ENCODE peak calls at places on chromosomes 11 and 22, in ten cellular contexts. P, E, Q, F, J, Y, O, K, R and V are unnamed samples.

GRCh38 chr11:71930556-71931244 is 1.9 kb downstream of the RNF121 start:
- DNase-seq in E (no peak), O (no peak), Y (peak; percentile 12), Q (no peak), F (no peak), P (no peak), R (no peak), K (no peak), J (no peak), V (no peak)

GRCh38 chr22:20988573-20989322 is 6.7 kb downstream of the LZTR1 start:
- DNase-seq in K (no peak), Q (no peak), R (no peak), O (no peak), E (no peak), F (no peak), P (no peak), J (peak; percentile 39), Y (no peak), V (no peak)

GRCh38 chr22:19568337-19569311 is 44.4 kb upstream of the CLDN5 start:
- DNase-seq in Q (peak; percentile 79), J (no peak), R (no peak), Y (no peak), O (peak; percentile 21), E (no peak), F (no peak), P (peak; percentile 94), K (no peak), V (no peak)

GRCh38 chr11:69343401-69344321 is 49.7 kb downstream of the MYEOV start:
- DNase-seq in J (no peak), F (peak; percentile 44), E (no peak), R (peak; percentile 30), Y (no peak), Q (no peak), K (no peak), P (no peak), O (no peak), V (no peak)

GRCh38 chr22:43884600-43885318 is 7.1 kb downstream of the PNPLA5 start:
- DNase-seq in E (peak; percentile 57), F (peak; percentile 82), K (no peak), O (peak; percentile 19), Y (peak; percentile 92), R (peak; percentile 95), Q (peak; percentile 33), J (peak; percentile 93), P (peak; percentile 24), V (peak; percentile 52)

GRCh38 chr11:3104961-3105790 is 48.0 kb upstream of the CARS1 start:
- DNase-seq in J (no peak), E (peak; percentile 14), R (peak; percentile 38), Q (no peak), P (no peak), Y (no peak), K (no peak), O (no peak), F (peak; percentile 60), V (no peak)

GRCh38 chr22:37276771-37277170 is 5.5 kb upstream of the CYTH4 start:
- DNase-seq in Y (no peak), Q (peak; percentile 29), O (no peak), F (no peak), R (peak; percentile 49), J (no peak), E (no peak), P (peak; percentile 58), K (no peak), V (no peak)

GRCh38 chr22:39592104-39593060 is 21.8 kb downstream of the CACNA1I start:
- DNase-seq in O (no peak), F (no peak), K (no peak), Q (peak; percentile 70), P (peak; percentile 87), Y (no peak), R (peak; percentile 72), J (no peak), E (peak; percentile 40), V (no peak)

GRCh38 chr11:61922539-61922938 is 5.2 kb upstream of the RAB3IL1 start:
- DNase-seq in O (no peak), P (peak; percentile 29), K (peak; percentile 35), Q (peak; percentile 87), Y (no peak), F (no peak), R (peak; percentile 64), J (no peak), E (peak; percentile 36), V (peak; percentile 44)